ENCODE peak calls at places on chromosomes 12 and 14, in seven cellular contexts. N, T, J, X, O, D and Z are unnamed samples.

GRCh38 chr12:92304335-92305066 is 158.9 kb upstream of the BTG1 start:
- DNase-seq in N (no peak), T (no peak), J (no peak), X (no peak), O (no peak), D (no peak), Z (no peak)

GRCh38 chr14:102727336-102728095 is 49.7 kb upstream of the TRAF3 start:
- DNase-seq in N (no peak), T (no peak), J (no peak), X (no peak), O (no peak), D (no peak), Z (no peak)

GRCh38 chr14:65366802-65367570 is 45.5 kb upstream of the FUT8 start:
- DNase-seq in N (no peak), T (no peak), J (no peak), X (no peak), O (no peak), D (no peak), Z (no peak)

GRCh38 chr12:122614839-122615238 is 87.8 kb downstream of the KNTC1 start:
- DNase-seq in N (no peak), T (no peak), J (no peak), X (no peak), O (peak), D (no peak), Z (no peak)

GRCh38 chr14:51457858-51458562 is 193.7 kb upstream of the FRMD6 start:
- DNase-seq in N (no peak), T (no peak), J (no peak), X (no peak), O (no peak), D (no peak), Z (no peak)

GRCh38 chr12:42474391-42474790 is 115.2 kb downstream of the PRICKLE1 start:
- DNase-seq in N (no peak), T (no peak), J (no peak), X (peak), O (no peak), D (no peak), Z (peak)

GRCh38 chr12:64609543-64610091 is 678 bp upstream of the RASSF3 start:
- DNase-seq in N (no peak), T (no peak), J (no peak), X (no peak), O (no peak), D (no peak), Z (no peak)

GRCh38 chr14:102183922-102184677 is 44.4 kb downstream of the WDR20 start:
- DNase-seq in N (no peak), T (no peak), J (no peak), X (no peak), O (no peak), D (no peak), Z (no peak)

GRCh38 chr12:48936379-48936979 is 11.2 kb upstream of the FKBP11 start:
- DNase-seq in N (peak), T (peak), J (peak), X (no peak), O (peak), D (peak), Z (no peak)

GRCh38 chr14:58430156-58430555 is 2.6 kb downstream of the KIAA0586 start:
- DNase-seq in N (no peak), T (no peak), J (no peak), X (no peak), O (no peak), D (no peak), Z (peak)

GRCh38 chr14:102097441-102098135 is 10.7 kb upstream of the HSP90AA1 start:
- DNase-seq in N (no peak), T (peak), J (no peak), X (no peak), O (no peak), D (no peak), Z (no peak)

GRCh38 chr14:23167006-23167847 is 16.2 kb downstream of the SLC7A8 start:
- DNase-seq in N (no peak), T (no peak), J (peak), X (no peak), O (no peak), D (no peak), Z (no peak)

GRCh38 chr12:89474615-89475014 is 50.0 kb downstream of the GALNT4 start:
- DNase-seq in N (no peak), T (no peak), J (no peak), X (no peak), O (no peak), D (no peak), Z (no peak)

GRCh38 chr12:100867639-100868393 is 73.2 kb downstream of the ANO4 start:
- DNase-seq in N (no peak), T (no peak), J (no peak), X (no peak), O (no peak), D (no peak), Z (no peak)

GRCh38 chr12:15699886-15700285 is 89.3 kb downstream of the EPS8 start:
- DNase-seq in N (no peak), T (no peak), J (no peak), X (no peak), O (no peak), D (no peak), Z (no peak)

GRCh38 chr12:15700595-15700994 is 88.6 kb downstream of the EPS8 start:
- DNase-seq in N (no peak), T (no peak), J (no peak), X (peak), O (peak), D (no peak), Z (peak)

GRCh38 chr12:15698377-15698867 is 90.8 kb downstream of the EPS8 start:
- DNase-seq in N (no peak), T (no peak), J (no peak), X (no peak), O (no peak), D (no peak), Z (no peak)

GRCh38 chr12:15701212-15701611 is 88.0 kb downstream of the EPS8 start:
- DNase-seq in N (no peak), T (no peak), J (no peak), X (peak), O (no peak), D (no peak), Z (no peak)

DNA sequence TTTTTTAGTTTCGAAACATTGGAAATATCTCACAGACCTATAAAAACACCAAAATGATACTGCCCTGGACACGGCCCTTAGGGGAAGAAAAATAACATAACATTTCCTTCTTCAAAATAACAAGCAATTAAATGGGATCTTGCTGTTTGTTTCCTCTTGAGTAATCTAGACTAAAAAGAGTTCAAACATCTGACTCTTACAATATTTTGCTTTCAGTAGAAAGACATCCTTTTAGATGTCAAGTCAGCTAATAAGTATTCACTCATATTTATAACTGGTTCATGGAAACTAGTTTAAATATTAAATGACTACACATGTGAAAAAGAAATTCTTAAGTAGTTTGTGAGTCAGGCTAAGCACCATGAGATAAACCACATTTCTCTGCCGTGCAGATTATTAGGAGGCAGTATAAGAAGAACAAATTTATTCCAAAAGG is 87.4 kb downstream of the EPS8 start:
- DNase-seq in N (no peak), T (no peak), J (no peak), X (no peak), O (no peak), D (no peak), Z (no peak)
- H3K27ac ChIP-seq in N (no peak), T (peak), J (no peak), X (peak), O (no peak), D (no peak), Z (peak)

GRCh38 chr12:95648990-95649791 is 97.9 kb upstream of the USP44 start:
- DNase-seq in N (no peak), T (peak), J (no peak), X (peak), O (no peak), D (no peak), Z (peak)
- H3K27ac ChIP-seq in N (no peak), T (peak), J (no peak), X (peak), O (peak), D (no peak), Z (peak)

GRCh38 chr14:53695692-53696091 is 260.9 kb downstream of the BMP4 start:
- DNase-seq in N (no peak), T (no peak), J (no peak), X (no peak), O (no peak), D (no peak), Z (no peak)
- H3K27ac ChIP-seq in N (no peak), T (no peak), J (no peak), X (no peak), O (no peak), D (no peak), Z (no peak)

GRCh38 chr12:110200124-110200417 is 75.9 kb downstream of the IFT81 start:
- DNase-seq in N (no peak), T (no peak), J (no peak), X (no peak), O (no peak), D (no peak), Z (no peak)
- H3K27ac ChIP-seq in N (no peak), T (no peak), J (no peak), X (no peak), O (no peak), D (no peak), Z (no peak)

GRCh38 chr12:121175383-121176119 is 34.4 kb upstream of the P2RX4 start:
- DNase-seq in N (no peak), T (peak), J (no peak), X (no peak), O (no peak), D (no peak), Z (no peak)
- H3K27ac ChIP-seq in N (no peak), T (no peak), J (no peak), X (no peak), O (no peak), D (no peak), Z (no peak)

GRCh38 chr12:24201258-24201970 is 251.9 kb upstream of the SOX5 start:
- DNase-seq in N (no peak), T (no peak), J (no peak), X (no peak), O (no peak), D (no peak), Z (no peak)
- H3K27ac ChIP-seq in N (no peak), T (no peak), J (no peak), X (no peak), O (no peak), D (no peak), Z (no peak)